ENCODE peak calls at places on chromosomes 13 and 19, in eight cellular contexts. Q is GM20000, A is H9, W is IMR-90, V is endothelial cell, M is dorsolateral prefrontal cortex, Y is neural crest cell, P is thoracic aorta. Z is an unnamed sample.

GRCh38 chr19:4357095-4357797 is 13.9 kb downstream of the MPND start:
- DNase-seq in Y (no peak), M (peak), W (no peak), V (no peak), A (no peak), Q (no peak), P (no peak), Z (no peak)

GRCh38 chr13:25881946-25882574 is 169.8 kb downstream of the SHISA2 start:
- DNase-seq in V (no peak), Y (peak), W (no peak), A (no peak), M (no peak), Q (no peak), P (no peak), Z (no peak)

GRCh38 chr19:4889034-4889825 is 13.5 kb downstream of the ARRDC5 start:
- DNase-seq in M (no peak), Q (no peak), P (no peak), A (no peak), Y (no peak), W (peak), V (no peak), Z (no peak)

GRCh38 chr13:75870397-75870801 is 234.3 kb downstream of the LMO7 start:
- DNase-seq in W (peak), A (no peak), Q (peak), V (no peak), P (no peak), Y (peak), M (no peak), Z (no peak)

GRCh38 chr13:49954674-49955455 is 18.7 kb upstream of the SPRYD7 start:
- DNase-seq in V (no peak), A (no peak), Y (no peak), M (no peak), W (peak), Q (no peak), P (no peak), Z (no peak)

GRCh38 chr13:61084983-61085382 is 330.7 kb downstream of the PCDH20 start:
- DNase-seq in W (peak), Q (no peak), P (no peak), A (no peak), V (no peak), Y (no peak), M (no peak), Z (no peak)

GRCh38 chr13:107275945-107276614 is 708.1 kb upstream of the ARGLU1 start:
- DNase-seq in W (no peak), M (no peak), Y (no peak), P (no peak), A (no peak), V (no peak), Q (no peak), Z (no peak)

GRCh38 chr19:45713141-45713540 is 17.6 kb downstream of the FBXO46 start:
- DNase-seq in Y (no peak), W (no peak), M (no peak), Q (no peak), A (no peak), V (no peak), P (no peak), Z (no peak)

GRCh38 chr13:40408602-40409001 is 257.8 kb downstream of the FOXO1 start:
- DNase-seq in Y (no peak), W (peak), P (no peak), Q (no peak), V (no peak), M (no peak), A (no peak), Z (no peak)

GRCh38 chr13:34161829-34162544 is 344.0 kb downstream of the RFC3 start:
- DNase-seq in V (no peak), W (peak), Y (no peak), P (no peak), A (no peak), M (no peak), Q (no peak), Z (no peak)

GRCh38 chr13:101289764-101290163 is 126.5 kb downstream of the NALCN start:
- DNase-seq in Y (peak), M (peak), W (peak), V (peak), Q (no peak), P (no peak), A (peak), Z (no peak)

GRCh38 chr19:39823693-39824092 is 10.3 kb downstream of the DYRK1B start:
- DNase-seq in A (no peak), Q (no peak), P (no peak), M (no peak), Y (no peak), V (no peak), W (no peak), Z (no peak)

GRCh38 chr13:44155422-44156293 is 218.0 kb upstream of the SERP2 start:
- DNase-seq in V (no peak), P (peak), Q (no peak), M (peak), W (peak), A (peak), Y (no peak), Z (no peak)

GRCh38 chr13:99505814-99506269 is 4.6 kb downstream of the TM9SF2 start:
- DNase-seq in W (peak), A (no peak), M (no peak), V (no peak), Y (no peak), Q (no peak), P (no peak), Z (no peak)

GRCh38 chr19:49929611-49930482 is 543 bp upstream of the NUP62 start:
- DNase-seq in P (peak), V (peak), Q (peak), Y (peak), W (peak), A (peak), M (peak), Z (peak)
- TF ChIP-seq CTCF in P (no peak), V (no peak), Q (no peak), Y (peak), W (no peak), A (no peak), M (peak), Z (no peak)

GRCh38 chr13:98144501-98145350 is 1.8 kb downstream of the FARP1 start:
- DNase-seq in M (peak), P (no peak), V (peak), Y (peak), A (peak), Q (no peak), W (peak), Z (no peak)
- TF ChIP-seq CTCF in M (no peak), P (no peak), V (no peak), Y (peak), A (peak), Q (no peak), W (peak), Z (no peak)

GRCh38 chr13:72004236-72004635 is 137.2 kb upstream of the DACH1 start:
- DNase-seq in W (no peak), Q (no peak), P (no peak), Y (no peak), M (no peak), V (no peak), A (no peak), Z (no peak)
- TF ChIP-seq CTCF in W (no peak), Q (no peak), P (no peak), Y (no peak), M (no peak), V (no peak), A (no peak), Z (no peak)

GRCh38 chr13:71860547-71861131 is 6.4 kb downstream of the DACH1 start:
- DNase-seq in Q (no peak), A (no peak), P (no peak), W (no peak), V (no peak), Y (no peak), M (no peak), Z (no peak)
- TF ChIP-seq CTCF in Q (no peak), A (no peak), P (no peak), W (no peak), V (no peak), Y (no peak), M (no peak), Z (no peak)

GRCh38 chr13:112764864-112765561 is 75.2 kb downstream of the ATP11A start:
- DNase-seq in A (peak), M (no peak), Y (no peak), P (no peak), V (no peak), W (no peak), Q (no peak), Z (no peak)
- TF ChIP-seq CTCF in A (no peak), M (no peak), Y (no peak), P (no peak), V (no peak), W (no peak), Q (no peak), Z (no peak)

DNA sequence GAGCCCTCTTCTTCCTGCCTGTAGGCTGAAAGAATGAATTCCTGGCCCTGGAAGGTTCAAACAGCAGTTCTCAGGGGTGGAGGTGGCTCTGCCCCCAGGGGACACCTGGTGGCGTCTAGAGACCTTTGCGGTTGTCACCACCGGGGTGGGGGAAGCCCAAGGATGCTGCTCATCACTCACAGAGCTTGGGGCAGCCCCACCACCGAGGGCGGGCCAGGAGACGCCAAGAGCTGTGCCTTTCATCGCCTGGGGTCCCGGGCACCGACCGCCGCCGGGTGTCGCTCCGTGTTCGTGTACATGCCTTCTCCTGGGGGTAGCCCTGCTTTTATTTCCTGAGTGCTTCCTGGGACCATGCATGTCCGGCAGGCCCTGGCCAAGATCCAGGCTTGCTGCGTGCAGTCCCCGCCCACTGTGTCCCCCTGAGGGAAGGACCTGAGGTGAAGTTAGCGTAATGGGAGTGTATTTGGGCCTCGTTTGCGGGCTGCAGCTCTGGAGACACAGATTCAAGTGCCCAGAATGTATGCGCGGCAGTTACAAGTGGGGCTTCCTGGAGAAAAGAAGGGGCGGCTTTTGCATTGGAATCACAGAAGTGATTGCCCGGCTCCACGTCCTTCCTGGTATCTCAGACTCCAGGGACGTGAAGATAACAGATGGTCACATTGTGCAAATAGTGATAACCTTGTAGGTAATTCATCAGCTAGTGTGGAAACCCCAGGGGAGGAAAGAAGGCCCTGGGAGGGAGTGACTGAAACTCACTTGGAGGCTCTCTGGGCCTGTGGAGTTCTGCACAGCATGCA is 7.8 kb downstream of the DOT1L start:
- DNase-seq in Y (no peak), M (no peak), W (peak), Q (peak), V (peak), A (peak), P (no peak), Z (peak)
- TF ChIP-seq CTCF in Y (peak), M (no peak), W (peak), Q (peak), V (no peak), A (peak), P (no peak), Z (no peak)

DNA sequence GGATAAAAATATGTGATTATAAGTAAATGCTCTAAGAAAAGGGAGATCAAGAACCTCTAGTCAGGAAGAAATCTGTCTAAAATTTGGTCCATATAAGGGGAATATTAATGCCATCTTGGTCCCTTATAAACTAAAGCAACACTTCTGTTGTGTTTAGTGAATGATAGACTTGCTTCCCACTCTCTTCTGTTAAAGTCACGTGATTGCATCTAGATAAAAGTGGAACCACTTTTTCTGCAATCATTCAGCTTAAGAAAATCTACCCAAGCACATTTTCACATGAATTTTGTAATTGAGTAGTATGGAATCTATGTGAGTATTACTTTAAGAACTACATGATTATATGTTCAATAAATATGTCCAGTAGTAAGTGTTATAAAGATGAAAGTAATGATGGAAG is 782.9 kb upstream of the MIR17HG start:
- DNase-seq in W (no peak), V (no peak), A (no peak), Y (no peak), M (no peak), P (no peak), Q (no peak), Z (no peak)
- TF ChIP-seq CTCF in W (no peak), V (no peak), A (no peak), Y (no peak), M (no peak), P (no peak), Q (no peak), Z (no peak)

GRCh38 chr13:39263033-39263432 is 224.8 kb downstream of the NHLRC3 start:
- DNase-seq in Q (peak), A (peak), Y (peak), M (peak), P (no peak), W (peak), V (peak), Z (no peak)

GRCh38 chr13:39259371-39259770 is 221.1 kb downstream of the NHLRC3 start:
- DNase-seq in A (no peak), P (no peak), Q (peak), W (no peak), V (no peak), Y (no peak), M (no peak), Z (no peak)

GRCh38 chr13:39266426-39266825 is 228.2 kb downstream of the NHLRC3 start:
- DNase-seq in Q (no peak), W (no peak), M (no peak), P (no peak), A (no peak), Y (no peak), V (no peak), Z (no peak)

GRCh38 chr13:39268398-39268797 is 230.1 kb downstream of the NHLRC3 start:
- DNase-seq in W (no peak), A (no peak), M (no peak), Q (no peak), P (no peak), Y (no peak), V (no peak), Z (no peak)

GRCh38 chr13:39263531-39263930 is 225.3 kb downstream of the NHLRC3 start:
- DNase-seq in M (no peak), A (no peak), Q (no peak), V (no peak), Y (no peak), P (no peak), W (no peak), Z (no peak)
- TF ChIP-seq CTCF in M (no peak), A (no peak), Q (no peak), V (no peak), Y (no peak), P (no peak), W (no peak), Z (no peak)

GRCh38 chr13:111429064-111429558 is 108.7 kb downstream of the TEX29 start:
- DNase-seq in W (peak), V (peak), A (peak), Q (peak), P (no peak), M (peak), Y (peak), Z (no peak)
- TF ChIP-seq CTCF in W (peak), V (peak), A (peak), Q (peak), P (peak), M (peak), Y (peak), Z (peak)